ENCODE peak calls at places on chromosomes 4 and X, in ten cellular contexts. M is testis, V is lower lobe of right lung, X is endodermal cell, U is fibroblast of lung, O is PC-3, F is prostate gland, N is iPS DF 6.9, Q is mammary epithelial cell, D is right lobe of liver. Z is an unnamed sample.

GRCh38 chr4:125520258-125520990 is 205.7 kb downstream of the FAT4 start:
- DNase-seq in M (no peak), N (no peak), Q (no peak), O (no peak), D (no peak), X (no peak), F (no peak), U (peak), V (no peak), Z (no peak)

GRCh38 chrX:79361192-79361870 is 5.8 kb downstream of the ITM2A start:
- DNase-seq in Q (no peak), M (no peak), N (no peak), V (no peak), F (no peak), U (no peak), D (no peak), X (no peak), O (no peak), Z (no peak)

GRCh38 chr4:30380404-30380998 is 339.7 kb upstream of the PCDH7 start:
- DNase-seq in F (peak), Q (peak), N (peak), X (peak), D (no peak), O (peak), M (peak), V (no peak), U (peak), Z (no peak)

GRCh38 chr4:155722816-155723499 is 35.9 kb upstream of the GUCY1B1 start:
- DNase-seq in N (no peak), F (no peak), X (no peak), V (no peak), O (peak), M (no peak), Q (peak), D (no peak), U (peak), Z (no peak)

GRCh38 chr4:181905708-181906107 is 337.5 kb upstream of the TENM3 start:
- DNase-seq in F (no peak), N (no peak), M (no peak), X (no peak), U (no peak), Q (no peak), D (no peak), V (no peak), O (no peak), Z (no peak)

GRCh38 chr4:151488968-151489367 is 80.0 kb downstream of the FHIP1A start:
- DNase-seq in D (no peak), O (no peak), X (peak), N (no peak), M (no peak), Q (no peak), V (no peak), U (no peak), F (no peak), Z (no peak)

GRCh38 chrX:154484255-154485149 is 1.9 kb downstream of the UBL4A start:
- DNase-seq in U (no peak), M (no peak), D (no peak), O (peak), X (no peak), F (no peak), Q (no peak), N (no peak), V (no peak), Z (peak)

GRCh38 chr4:10296730-10297129 is 160.5 kb downstream of the ZNF518B start:
- DNase-seq in X (peak), V (no peak), N (no peak), Q (peak), U (no peak), M (peak), D (no peak), O (no peak), F (peak), Z (no peak)

GRCh38 chrX:53398216-53398615 is 24.2 kb downstream of the SMC1A start:
- DNase-seq in O (no peak), M (no peak), N (no peak), V (no peak), F (no peak), D (no peak), U (no peak), X (no peak), Q (peak), Z (no peak)

GRCh38 chrX:74579597-74580209 is 34.7 kb downstream of the RLIM start:
- DNase-seq in F (no peak), N (no peak), D (no peak), V (no peak), U (peak), Q (no peak), X (no peak), M (no peak), O (no peak), Z (no peak)

GRCh38 chr4:34181311-34181808 is 2063.0 kb downstream of the ARAP2 start:
- DNase-seq in X (no peak), U (peak), V (no peak), O (peak), F (no peak), D (no peak), Q (peak), M (no peak), N (no peak), Z (no peak)

GRCh38 chr4:178296669-178297068 is 854.4 kb upstream of the AGA start:
- DNase-seq in M (no peak), D (no peak), F (no peak), X (peak), N (no peak), Q (no peak), U (no peak), O (peak), V (no peak), Z (no peak)

GRCh38 chr4:113943863-113944262 is 35.6 kb downstream of the ARSJ start:
- DNase-seq in Q (no peak), N (no peak), F (no peak), O (peak), M (no peak), D (no peak), X (no peak), U (no peak), V (no peak), Z (no peak)

GRCh38 chr4:36676139-36677050 is 395.0 kb downstream of the DTHD1 start:
- DNase-seq in U (peak), X (no peak), Q (no peak), O (no peak), N (no peak), V (no peak), F (no peak), M (no peak), D (no peak), Z (no peak)

GRCh38 chrX:38669425-38669824 is 108.1 kb downstream of the TSPAN7 start:
- DNase-seq in U (no peak), N (no peak), X (no peak), M (no peak), F (no peak), O (no peak), V (no peak), D (peak), Q (no peak), Z (no peak)

GRCh38 chr4:10611673-10612072 is 72.9 kb downstream of the CLNK start:
- DNase-seq in X (peak), U (peak), D (no peak), M (no peak), N (no peak), Q (peak), V (no peak), O (peak), F (no peak), Z (no peak)

GRCh38 chr4:98260047-98260578 is 1.1 kb upstream of the RAP1GDS1 start:
- DNase-seq in D (peak), F (peak), N (no peak), U (no peak), M (peak), Q (no peak), V (no peak), X (peak), O (peak), Z (peak)

GRCh38 chrX:39065051-39065871 is 264.0 kb downstream of the MID1IP1 start:
- DNase-seq in U (no peak), D (no peak), Q (no peak), X (peak), O (no peak), V (no peak), F (no peak), M (no peak), N (peak), Z (no peak)

GRCh38 chrX:39759526-39760224 is 338.1 kb downstream of the BCOR start:
- DNase-seq in V (peak), X (peak), M (peak), F (peak), N (no peak), D (no peak), U (peak), O (peak), Q (no peak), Z (peak)

GRCh38 chr4:24880171-24880570 is 32.7 kb downstream of the CCDC149 start:
- DNase-seq in X (no peak), U (no peak), D (no peak), V (no peak), O (no peak), N (no peak), F (no peak), Q (no peak), M (no peak), Z (no peak)

GRCh38 chrX:80550722-80551121 is 130.5 kb downstream of the TENT5D start:
- DNase-seq in Q (no peak), F (no peak), D (no peak), X (peak), M (no peak), O (peak), U (no peak), V (no peak), N (peak), Z (no peak)

GRCh38 chrX:128759177-128759576 is 707.0 kb upstream of the ACTRT1 start:
- DNase-seq in X (no peak), D (no peak), M (no peak), F (no peak), N (no peak), Q (no peak), V (no peak), O (no peak), U (no peak), Z (no peak)

GRCh38 chr4:20017035-20017434 is 234.7 kb upstream of the SLIT2 start:
- DNase-seq in X (no peak), F (no peak), O (peak), U (peak), Q (no peak), N (no peak), V (no peak), M (no peak), D (no peak), Z (no peak)

GRCh38 chrX:31225819-31226218 is 154.0 kb upstream of the FTHL17 start:
- DNase-seq in M (no peak), U (no peak), O (no peak), V (no peak), F (no peak), Q (no peak), N (no peak), D (no peak), X (no peak), Z (no peak)

GRCh38 chrX:72634321-72634720 is 61.7 kb upstream of the HDAC8 start:
- DNase-seq in F (no peak), D (no peak), U (peak), V (no peak), N (no peak), Q (no peak), O (peak), X (no peak), M (no peak), Z (no peak)

GRCh38 chr4:184977747-184978146 is 40.5 kb upstream of the HELT start:
- DNase-seq in F (no peak), O (no peak), N (no peak), M (no peak), Q (no peak), X (no peak), V (no peak), U (no peak), D (peak), Z (no peak)
- H3K27ac ChIP-seq in F (no peak), O (no peak), N (no peak), M (no peak), Q (no peak), X (no peak), V (no peak), U (no peak), D (no peak), Z (no peak)

GRCh38 chr4:82797048-82797590 is 1.5 kb downstream of the SCD5 start:
- DNase-seq in N (no peak), M (no peak), X (no peak), O (no peak), D (no peak), F (no peak), V (no peak), U (no peak), Q (peak), Z (no peak)
- H3K4me3 ChIP-seq in N (peak), M (peak), X (peak), O (no peak), D (no peak), F (peak), V (peak), U (peak), Q (peak), Z (peak)

DNA sequence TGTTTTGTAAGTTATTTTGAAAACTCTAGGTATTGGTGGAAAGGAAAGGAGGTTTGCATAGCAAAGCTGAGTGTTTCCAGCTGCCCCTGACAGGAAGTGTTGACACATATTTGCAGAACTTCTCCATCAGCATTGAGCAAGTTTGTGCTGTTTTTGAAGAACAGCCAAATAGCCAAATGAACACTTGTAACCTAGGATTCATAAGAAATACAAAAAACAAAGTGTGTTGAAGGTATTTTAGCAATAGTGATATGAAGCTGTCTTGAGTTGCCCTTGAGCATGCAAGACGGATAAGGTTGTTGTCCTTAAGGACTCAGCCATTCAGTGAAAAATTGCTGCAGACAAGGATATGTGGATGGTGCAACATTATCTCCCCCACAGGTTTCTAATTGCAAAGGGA is 68.3 kb upstream of the PGM2 start:
- DNase-seq in D (peak), N (no peak), V (no peak), X (no peak), O (no peak), U (peak), F (no peak), M (no peak), Q (peak), Z (no peak)
- H3K27ac ChIP-seq in D (peak), N (no peak), V (peak), X (no peak), O (no peak), U (no peak), F (no peak), M (no peak), Q (no peak), Z (peak)

GRCh38 chr4:163165217-163166017 is 1.3 kb downstream of the NAF1 start:
- DNase-seq in O (no peak), X (no peak), M (no peak), V (no peak), N (no peak), Q (peak), F (no peak), D (no peak), U (peak), Z (no peak)

GRCh38 chr4:163167333-163167626 is 590 bp upstream of the NAF1 start:
- DNase-seq in D (no peak), Q (no peak), U (peak), F (no peak), N (no peak), V (no peak), M (no peak), X (no peak), O (no peak), Z (no peak)

GRCh38 chr4:163164110-163164509 is 2.6 kb downstream of the NAF1 start:
- DNase-seq in D (no peak), M (no peak), O (no peak), U (no peak), N (no peak), X (no peak), V (no peak), F (no peak), Q (no peak), Z (no peak)

GRCh38 chr4:163166041-163166579 is 580 bp downstream of the NAF1 start:
- DNase-seq in D (peak), N (no peak), O (peak), U (peak), V (peak), M (peak), X (peak), Q (peak), F (peak), Z (peak)

GRCh38 chr4:163164591-163164990 is 2.1 kb downstream of the NAF1 start:
- DNase-seq in X (no peak), N (no peak), U (no peak), M (no peak), O (no peak), Q (peak), V (no peak), D (no peak), F (no peak), Z (no peak)
- H3K4me3 ChIP-seq in X (peak), N (no peak), U (peak), M (no peak), O (peak), Q (peak), V (peak), D (no peak), F (peak), Z (peak)

GRCh38 chr4:87101543-87102199 is 118.7 kb downstream of the KLHL8 start:
- DNase-seq in D (no peak), O (no peak), F (no peak), N (no peak), V (no peak), X (no peak), U (peak), Q (peak), M (no peak), Z (no peak)
- H3K27ac ChIP-seq in D (no peak), O (no peak), F (no peak), N (no peak), V (no peak), X (no peak), U (no peak), Q (no peak), M (no peak), Z (no peak)

GRCh38 chrX:50470103-50471031 is at the start of gene DGKK:
- DNase-seq in D (no peak), N (peak), M (no peak), U (no peak), X (peak), O (no peak), Q (no peak), F (no peak), V (no peak), Z (peak)
- H3K4me3 ChIP-seq in D (no peak), N (peak), M (no peak), U (no peak), X (no peak), O (no peak), Q (no peak), F (no peak), V (no peak), Z (no peak)

DNA sequence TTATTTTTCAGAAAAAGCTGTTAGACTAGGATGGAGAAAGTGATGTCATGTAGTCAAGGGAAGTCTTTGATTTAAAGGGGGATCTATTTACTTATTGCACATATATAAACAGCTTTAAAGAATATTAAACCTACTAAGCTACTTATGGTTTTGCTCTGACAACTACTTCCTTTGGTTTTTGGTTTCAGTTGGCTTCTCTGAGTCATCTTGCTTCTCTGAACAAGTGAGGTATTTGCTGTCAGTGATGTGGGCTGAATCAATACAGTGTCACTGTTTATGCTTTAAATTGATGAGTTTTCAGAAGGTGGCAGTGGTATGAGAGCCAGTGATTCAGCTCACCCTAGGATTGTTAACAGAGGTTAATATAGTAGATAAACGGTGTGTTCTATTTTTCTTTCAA is 75.1 kb downstream of the CEP44 start:
- DNase-seq in D (no peak), N (no peak), F (no peak), X (no peak), M (no peak), O (peak), U (peak), Q (peak), V (no peak), Z (no peak)
- H3K27ac ChIP-seq in D (no peak), N (no peak), F (no peak), X (no peak), M (no peak), O (peak), U (no peak), Q (no peak), V (no peak), Z (no peak)

Z was measured in upper lobe of right lung.